ENCODE peak calls at places on chromosomes 5 and 9, in nine cellular contexts. Z is AG04450; B is nephron progenitor cell; Y is CD8-positive, alpha-beta T cell; H is HFFc6; M is A549; P is OCI-LY7; D is lower lobe of right lung; T is brain microvascular endothelial cell. X is an unnamed sample.

GRCh38 chr5:122137702-122138101 is 8.4 kb downstream of the ZNF474 start:
- DNase-seq in Z (no peak), B (no peak), Y (no peak), H (no peak), M (no peak), P (no peak), D (no peak), T (no peak), X (no peak)

GRCh38 chr5:107442452-107442851 is 228.3 kb downstream of the EFNA5 start:
- DNase-seq in Z (no peak), B (no peak), Y (no peak), H (no peak), M (no peak), P (no peak), D (no peak), T (no peak), X (no peak)

GRCh38 chr9:123771690-123772089 is 158.2 kb downstream of the DENND1A start:
- DNase-seq in Z (no peak), B (no peak), Y (no peak), H (no peak), M (no peak), P (no peak), D (no peak), T (no peak), X (no peak)

GRCh38 chr9:124298646-124299235 is 41.0 kb downstream of the NEK6 start:
- DNase-seq in Z (no peak), B (no peak), Y (no peak), H (no peak), M (no peak), P (no peak), D (no peak), T (no peak), X (no peak)

GRCh38 chr5:126354012-126354856 is 69.0 kb upstream of the GRAMD2B start:
- DNase-seq in Z (peak), B (no peak), Y (no peak), H (peak), M (peak), P (peak), D (no peak), T (peak), X (no peak)

GRCh38 chr9:80191108-80191507 is 619.3 kb downstream of the TLE4 start:
- DNase-seq in Z (peak), B (no peak), Y (no peak), H (no peak), M (no peak), P (no peak), D (no peak), T (no peak), X (no peak)

GRCh38 chr5:42840842-42841574 is 29.3 kb upstream of the SELENOP start:
- DNase-seq in Z (no peak), B (no peak), Y (no peak), H (no peak), M (no peak), P (no peak), D (no peak), T (no peak), X (no peak)

GRCh38 chr5:108249095-108249784 is 132.7 kb downstream of the FBXL17 start:
- DNase-seq in Z (no peak), B (no peak), Y (no peak), H (no peak), M (no peak), P (no peak), D (no peak), T (no peak), X (no peak)

GRCh38 chr9:127311239-127311741 is 46.7 kb downstream of the GARNL3 start:
- DNase-seq in Z (no peak), B (peak), Y (peak), H (peak), M (peak), P (peak), D (no peak), T (peak), X (no peak)

GRCh38 chr5:9513825-9514224 is 32.0 kb downstream of the SEMA5A start:
- DNase-seq in Z (no peak), B (no peak), Y (no peak), H (peak), M (no peak), P (no peak), D (no peak), T (peak), X (no peak)
- TF ChIP-seq CTCF in Z (peak), B (peak), Y (no peak), H (peak), M (no peak), P (no peak), D (no peak), T (peak), X (no peak)

GRCh38 chr5:142872217-142872616 is 102.0 kb downstream of the ARHGAP26 start:
- DNase-seq in Z (no peak), B (no peak), Y (no peak), H (no peak), M (no peak), P (no peak), D (no peak), T (no peak), X (peak)

GRCh38 chr5:142872795-142873194 is 102.6 kb downstream of the ARHGAP26 start:
- DNase-seq in Z (no peak), B (no peak), Y (no peak), H (no peak), M (peak), P (no peak), D (no peak), T (peak), X (no peak)

GRCh38 chr5:142874537-142874936 is 104.4 kb downstream of the ARHGAP26 start:
- DNase-seq in Z (no peak), B (no peak), Y (no peak), H (no peak), M (peak), P (no peak), D (peak), T (peak), X (no peak)

GRCh38 chr5:142871880-142872200 is 101.7 kb downstream of the ARHGAP26 start:
- DNase-seq in Z (no peak), B (no peak), Y (no peak), H (no peak), M (no peak), P (no peak), D (peak), T (peak), X (no peak)

DNA sequence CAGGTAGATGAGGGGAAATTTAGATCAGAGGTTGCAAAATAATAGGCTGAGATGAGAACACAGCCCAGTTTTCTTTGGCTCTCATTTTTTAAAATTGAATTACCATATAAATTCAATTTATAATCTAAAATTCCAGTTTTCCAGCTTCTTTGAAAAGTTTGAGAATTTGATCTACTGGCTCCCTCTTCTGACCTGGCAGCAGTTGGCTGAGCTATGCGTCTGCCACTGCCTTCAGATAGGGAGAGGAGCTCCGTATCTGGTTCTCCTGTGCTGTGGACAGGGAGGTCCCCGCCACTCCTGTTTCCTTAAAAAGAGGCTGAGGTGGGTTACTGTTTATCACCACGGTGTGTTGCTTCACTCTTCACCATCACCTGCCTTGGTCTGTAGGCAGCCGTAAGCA is 103.7 kb downstream of the ARHGAP26 start:
- DNase-seq in Z (no peak), B (no peak), Y (no peak), H (no peak), M (no peak), P (no peak), D (no peak), T (no peak), X (no peak)
- TF ChIP-seq CTCF in Z (no peak), B (no peak), Y (no peak), H (no peak), M (no peak), P (no peak), D (no peak), T (peak), X (no peak)

DNA sequence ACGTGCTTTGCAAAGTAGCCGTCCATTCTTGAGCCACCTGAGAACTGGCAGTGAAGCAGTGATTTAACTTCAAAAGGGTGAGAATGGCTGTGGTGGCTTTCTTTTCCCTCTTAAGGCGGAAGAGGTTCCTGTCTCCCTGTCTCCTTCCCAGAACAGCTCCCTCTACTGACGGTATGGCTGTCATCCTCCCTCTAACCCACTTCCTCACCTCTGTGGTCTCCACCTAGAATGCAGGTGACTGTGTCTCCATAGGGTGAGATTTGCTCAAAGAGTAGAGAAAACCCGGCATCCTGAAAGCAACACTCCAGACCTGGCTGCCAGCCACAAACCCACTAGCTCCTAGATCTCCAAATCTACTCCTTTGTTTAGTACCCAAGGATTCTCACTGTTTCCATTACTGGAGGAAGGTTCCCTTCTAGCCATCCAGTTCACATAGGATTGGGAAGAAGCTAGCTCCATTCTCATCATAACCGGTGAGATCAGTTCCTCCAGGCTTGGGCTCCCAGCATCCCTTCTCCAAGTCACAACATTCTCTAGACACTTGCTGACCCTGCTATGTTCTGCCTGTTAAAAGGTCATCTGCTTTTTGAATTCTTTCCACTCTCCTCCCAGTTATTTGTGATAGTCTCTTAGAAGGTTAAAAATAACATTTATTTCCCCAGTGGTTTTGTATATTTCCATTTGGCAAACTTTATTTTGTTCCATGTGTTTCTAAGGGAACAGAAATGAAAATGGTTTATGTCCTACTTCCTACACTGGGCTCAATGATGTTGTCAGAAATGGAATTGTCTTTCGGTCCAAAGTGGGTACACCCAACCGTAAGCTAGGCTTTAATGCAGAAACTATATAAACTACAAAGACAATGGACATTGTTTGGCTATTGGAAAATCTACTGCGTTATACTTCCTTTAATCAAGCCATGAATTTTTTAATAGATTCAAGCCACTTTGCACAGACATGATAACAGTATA is 269.4 kb downstream of the CWC27 start:
- DNase-seq in Z (no peak), B (no peak), Y (no peak), H (no peak), M (peak), P (peak), D (no peak), T (no peak), X (no peak)
- TF ChIP-seq CTCF in Z (peak), B (peak), Y (no peak), H (peak), M (peak), P (peak), D (peak), T (peak), X (peak)

GRCh38 chr9:27545471-27545870 is 15.9 kb upstream of the MOB3B start:
- DNase-seq in Z (no peak), B (no peak), Y (no peak), H (no peak), M (no peak), P (no peak), D (no peak), T (no peak), X (no peak)

GRCh38 chr9:27542519-27542918 is 12.9 kb upstream of the MOB3B start:
- DNase-seq in Z (no peak), B (no peak), Y (no peak), H (no peak), M (no peak), P (no peak), D (no peak), T (no peak), X (no peak)

GRCh38 chr9:27549196-27549737 is 19.7 kb upstream of the MOB3B start:
- DNase-seq in Z (no peak), B (no peak), Y (no peak), H (no peak), M (no peak), P (no peak), D (no peak), T (no peak), X (no peak)

GRCh38 chr9:27548055-27548741 is 18.6 kb upstream of the MOB3B start:
- DNase-seq in Z (no peak), B (no peak), Y (no peak), H (peak), M (peak), P (peak), D (no peak), T (no peak), X (no peak)
- TF ChIP-seq CTCF in Z (peak), B (peak), Y (peak), H (peak), M (peak), P (peak), D (peak), T (peak), X (peak)

DNA sequence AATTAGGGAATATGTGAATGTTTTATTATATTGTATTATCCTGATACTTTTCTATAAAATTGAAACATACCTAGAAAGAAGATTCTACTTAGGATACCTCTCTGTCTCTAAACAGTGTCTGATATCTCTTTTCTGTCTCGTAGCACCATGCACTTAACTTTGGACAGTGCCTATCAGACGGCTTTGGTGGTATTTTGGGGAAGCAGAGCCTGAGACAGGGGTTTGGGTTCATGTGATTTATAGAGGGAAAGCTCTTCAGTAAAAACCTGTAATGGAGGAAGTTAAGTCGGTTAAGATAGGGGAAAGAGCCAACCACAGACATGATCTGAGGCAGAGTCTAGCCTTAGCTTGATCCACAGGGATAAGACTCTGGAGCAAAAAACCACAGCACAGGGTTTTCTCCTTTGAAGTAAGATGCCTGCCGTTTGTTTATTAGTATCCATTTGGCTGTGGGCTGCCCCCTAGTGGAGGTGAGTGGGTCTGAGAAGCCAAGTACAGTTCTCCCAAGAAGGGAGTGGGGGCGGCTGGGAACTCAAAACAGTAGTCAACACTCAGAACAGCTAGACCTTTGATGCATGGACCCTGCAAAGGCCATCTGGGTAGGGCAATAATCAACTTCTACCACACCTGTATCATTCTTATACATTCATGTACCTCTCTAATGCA is 141.2 kb upstream of the ASTN2 start:
- DNase-seq in Z (no peak), B (no peak), Y (peak), H (peak), M (peak), P (peak), D (peak), T (peak), X (no peak)
- TF ChIP-seq CTCF in Z (peak), B (no peak), Y (no peak), H (peak), M (peak), P (peak), D (peak), T (peak), X (peak)

GRCh38 chr5:168681556-168682183 is 102.5 kb upstream of the PANK3 start:
- DNase-seq in Z (no peak), B (no peak), Y (no peak), H (no peak), M (no peak), P (no peak), D (no peak), T (peak), X (no peak)
- TF ChIP-seq CTCF in Z (no peak), B (no peak), Y (no peak), H (peak), M (no peak), P (no peak), D (no peak), T (peak), X (no peak)

GRCh38 chr5:173689171-173689676 is 72.8 kb upstream of the BOD1 start:
- DNase-seq in Z (no peak), B (no peak), Y (no peak), H (no peak), M (peak), P (no peak), D (no peak), T (no peak), X (no peak)

GRCh38 chr5:173688708-173689107 is 72.3 kb upstream of the BOD1 start:
- DNase-seq in Z (no peak), B (no peak), Y (no peak), H (no peak), M (peak), P (no peak), D (no peak), T (no peak), X (no peak)

GRCh38 chr5:173686950-173687349 is 70.5 kb upstream of the BOD1 start:
- DNase-seq in Z (no peak), B (no peak), Y (no peak), H (no peak), M (no peak), P (peak), D (no peak), T (no peak), X (no peak)

GRCh38 chr5:173691931-173692330 is 75.5 kb upstream of the BOD1 start:
- DNase-seq in Z (no peak), B (no peak), Y (no peak), H (no peak), M (peak), P (no peak), D (no peak), T (no peak), X (no peak)

GRCh38 chr5:173689713-173690360 is 73.4 kb upstream of the BOD1 start:
- DNase-seq in Z (no peak), B (no peak), Y (no peak), H (no peak), M (peak), P (peak), D (no peak), T (no peak), X (no peak)
- TF ChIP-seq CTCF in Z (no peak), B (no peak), Y (no peak), H (no peak), M (no peak), P (peak), D (peak), T (no peak), X (no peak)

DNA sequence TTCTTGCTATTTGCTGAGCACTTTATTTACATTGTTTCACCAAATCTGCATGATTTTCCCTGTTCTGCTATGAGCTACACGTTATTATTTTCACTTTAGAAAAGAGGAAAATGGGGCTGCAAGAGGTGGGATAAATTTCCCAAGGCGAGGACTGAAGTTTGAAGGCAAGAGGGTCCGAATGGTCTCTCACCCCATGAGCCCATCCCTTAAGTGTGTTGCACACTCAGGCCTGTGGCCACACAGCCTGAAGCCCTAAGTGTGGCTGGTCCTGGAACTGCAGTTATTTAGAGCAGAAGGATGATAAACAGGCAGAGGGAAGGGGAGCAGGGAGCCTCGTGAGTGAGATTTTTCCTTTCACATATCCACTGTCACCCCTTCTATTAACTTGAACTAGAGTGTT is 7.8 kb downstream of the PDE8B start:
- DNase-seq in Z (no peak), B (no peak), Y (no peak), H (no peak), M (peak), P (peak), D (no peak), T (no peak), X (no peak)
- TF ChIP-seq CTCF in Z (peak), B (peak), Y (no peak), H (peak), M (peak), P (peak), D (no peak), T (peak), X (no peak)

GRCh38 chr5:150122158-150122510 is 33.5 kb downstream of the PDGFRB start:
- DNase-seq in Z (no peak), B (no peak), Y (no peak), H (no peak), M (peak), P (peak), D (peak), T (no peak), X (no peak)
- TF ChIP-seq CTCF in Z (peak), B (no peak), Y (no peak), H (peak), M (peak), P (peak), D (peak), T (peak), X (no peak)

DNA sequence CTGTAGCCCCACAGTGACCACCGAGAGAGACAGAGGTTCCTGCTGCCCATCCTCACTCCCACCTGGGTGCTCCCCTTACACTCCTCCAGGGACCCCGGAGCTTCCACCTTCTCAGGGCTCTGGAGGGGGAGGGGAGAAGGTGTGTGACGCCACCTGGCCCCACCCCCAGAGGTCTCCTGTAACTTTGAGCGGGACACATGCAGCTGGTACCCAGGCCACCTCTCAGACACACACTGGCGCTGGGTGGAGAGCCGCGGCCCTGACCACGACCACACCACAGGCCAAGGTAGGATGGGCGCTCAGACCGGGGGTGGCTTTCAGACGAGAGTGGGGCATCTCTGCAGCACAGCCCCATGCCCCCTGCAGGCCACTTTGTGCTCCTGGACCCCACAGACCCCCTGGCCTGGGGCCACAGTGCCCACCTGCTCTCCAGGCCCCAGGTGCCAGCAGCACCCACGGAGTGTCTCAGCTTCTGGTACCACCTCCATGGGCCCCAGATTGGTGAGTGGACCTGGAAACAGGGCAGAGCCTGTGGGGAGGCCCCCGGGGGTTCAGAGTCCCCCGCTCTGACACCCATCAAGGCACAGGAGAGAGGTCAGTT is 4.5 kb downstream of the MAMDC4 start:
- DNase-seq in Z (no peak), B (no peak), Y (no peak), H (no peak), M (no peak), P (no peak), D (no peak), T (no peak), X (no peak)
- TF ChIP-seq CTCF in Z (no peak), B (no peak), Y (no peak), H (peak), M (no peak), P (peak), D (no peak), T (no peak), X (no peak)